ENCODE peak calls at places on chromosomes 7 and 10, in four cellular contexts. R, P, D and I are unnamed samples.

GRCh38 chr10:102804382-102804781 is 32.8 kb downstream of the CYP17A1 start:
- DNase-seq in R (no peak), P (no peak), D (no peak), I (no peak)

GRCh38 chr10:119360181-119360921 is 153.0 kb downstream of the GRK5 start:
- DNase-seq in R (no peak), D (no peak), P (no peak), I (no peak)

GRCh38 chr10:103394180-103394579 is 2.1 kb downstream of the ATP5MK start:
- DNase-seq in P (no peak), R (no peak), D (peak; percentile 4), I (no peak)

GRCh38 chr7:20991544-20991943 is 204.9 kb upstream of the SP8 start:
- DNase-seq in D (no peak), P (no peak), R (no peak), I (no peak)

GRCh38 chr7:151999337-152000090 is 26.0 kb upstream of the GALNT11 start:
- DNase-seq in P (no peak), R (no peak), D (peak; percentile 72), I (no peak)

GRCh38 chr7:55498142-55498541 is 74.2 kb downstream of the VOPP1 start:
- DNase-seq in P (no peak), D (no peak), R (no peak), I (no peak)

GRCh38 chr10:13891542-13892431 is 305.0 kb downstream of the PRPF18 start:
- DNase-seq in P (no peak), R (no peak), D (peak; percentile 34), I (no peak)

GRCh38 chr7:149292101-149292823 is 30.3 kb downstream of the ZNF783 start:
- DNase-seq in P (no peak), R (no peak), D (peak; percentile 7), I (no peak)

GRCh38 chr10:124524991-124525653 is 63.5 kb downstream of the LHPP start:
- DNase-seq in D (peak; percentile 33), R (no peak), P (no peak), I (no peak)

GRCh38 chr10:133310399-133310755 is 1.7 kb downstream of the ZNF511 start:
- DNase-seq in P (no peak), R (no peak), D (no peak), I (peak; percentile 61)

GRCh38 chr10:63466168-63466935 is 575 bp upstream of the JMJD1C start:
- DNase-seq in D (peak; percentile 71), R (peak; percentile 65), P (no peak), I (no peak)

GRCh38 chr7:74006451-74007259 is 21.3 kb upstream of the ELN start:
- DNase-seq in P (no peak), R (no peak), D (peak; percentile 62), I (peak; percentile 33)

GRCh38 chr7:29921404-29922010 is 68.1 kb downstream of the SCRN1 start:
- DNase-seq in D (peak; percentile 75), P (no peak), R (no peak), I (no peak)

GRCh38 chr10:130959752-130960195 is 351.7 kb downstream of the TCERG1L start:
- DNase-seq in P (no peak), R (no peak), D (no peak), I (no peak)

GRCh38 chr10:121088524-121088923 is 237.4 kb downstream of the WDR11 start:
- DNase-seq in R (no peak), P (no peak), D (peak; percentile 38), I (peak; percentile 44)

GRCh38 chr7:117323877-117324699 is 1.2 kb upstream of the WNT2 start:
- DNase-seq in R (peak; percentile 34), P (no peak), D (peak; percentile 70), I (no peak)

GRCh38 chr7:84364708-84365107 is 170.1 kb upstream of the SEMA3A start:
- DNase-seq in D (peak; percentile 6), R (no peak), P (no peak), I (no peak)

GRCh38 chr7:103773726-103774125 is 215.7 kb downstream of the RELN start:
- DNase-seq in D (no peak), R (no peak), P (no peak), I (no peak)

GRCh38 chr10:60536529-60537114 is 146.9 kb upstream of the ANK3 start:
- DNase-seq in P (no peak), D (peak; percentile 21), R (no peak), I (no peak)

GRCh38 chr10:119233821-119234220 is 26.4 kb downstream of the GRK5 start:
- DNase-seq in P (no peak), D (peak; percentile 67), R (no peak), I (no peak)

GRCh38 chr10:81814842-81815241 is 60.2 kb upstream of the NRG3 start:
- DNase-seq in R (no peak), P (no peak), D (no peak), I (no peak)
- H3K9me3 ChIP-seq in R (no peaks in the 10 kb centered on the region), P (peaks cover 1% of the 10 kb centered on the region), D (no peaks in the 10 kb centered on the region), I (peaks cover 23% of the 10 kb centered on the region)

GRCh38 chr7:87219545-87220025 is at the start of gene TMEM243:
- DNase-seq in P (peak; percentile 39), R (peak; percentile 77), D (peak; percentile 79), I (peak; percentile 93)
- H3K4me3 ChIP-seq in P (peak within 1 kb of the TSS; percentile 95), R (peak within 1 kb of the TSS; percentile 65), D (peak within 1 kb of the TSS; percentile 82), I (peak within 1 kb of the TSS; percentile 83)

DNA sequence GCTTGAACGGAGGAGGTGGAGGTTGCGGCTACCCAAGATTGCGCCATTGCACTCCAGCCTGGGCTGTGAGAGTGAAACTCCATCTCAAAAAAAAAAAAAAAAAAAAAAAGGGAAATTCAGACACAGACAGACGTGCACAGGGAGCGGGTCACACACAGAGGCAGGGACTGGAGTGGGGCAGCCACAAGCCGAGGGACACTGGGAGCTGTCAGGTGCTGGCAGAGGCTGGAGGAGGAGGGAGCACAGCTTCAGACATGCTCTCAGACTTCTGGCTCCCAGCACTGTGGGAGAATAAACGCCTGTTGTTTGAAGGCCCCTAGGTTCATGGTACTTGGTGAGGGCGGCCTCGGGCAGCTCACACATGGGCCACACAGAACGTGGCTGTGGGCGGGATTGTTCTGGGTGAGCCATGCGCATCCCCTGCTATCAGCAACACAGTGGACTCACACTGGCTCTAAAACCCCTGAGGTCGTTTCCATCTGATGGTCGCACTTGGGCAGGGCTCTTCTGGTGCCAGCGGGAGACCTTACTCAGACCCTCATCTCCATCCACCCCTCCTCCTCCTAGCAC is 375.9 kb downstream of the DNAJB6 start:
- DNase-seq in D (no peak), P (no peak), R (no peak), I (no peak)
- H3K9me3 ChIP-seq in D (no peaks in the 10 kb centered on the region), P (no peaks in the 10 kb centered on the region), R (peaks cover 5% of the 10 kb centered on the region), I (no peaks in the 10 kb centered on the region)

GRCh38 chr7:11817111-11817710 is 14.8 kb downstream of the THSD7A start:
- DNase-seq in P (no peak), D (peak; percentile 40), R (no peak), I (no peak)

GRCh38 chr7:11807000-11807399 is 25.0 kb downstream of the THSD7A start:
- DNase-seq in D (no peak), P (no peak), R (no peak), I (no peak)

GRCh38 chr7:11810043-11810625 is 21.9 kb downstream of the THSD7A start:
- DNase-seq in D (no peak), P (no peak), R (no peak), I (no peak)

DNA sequence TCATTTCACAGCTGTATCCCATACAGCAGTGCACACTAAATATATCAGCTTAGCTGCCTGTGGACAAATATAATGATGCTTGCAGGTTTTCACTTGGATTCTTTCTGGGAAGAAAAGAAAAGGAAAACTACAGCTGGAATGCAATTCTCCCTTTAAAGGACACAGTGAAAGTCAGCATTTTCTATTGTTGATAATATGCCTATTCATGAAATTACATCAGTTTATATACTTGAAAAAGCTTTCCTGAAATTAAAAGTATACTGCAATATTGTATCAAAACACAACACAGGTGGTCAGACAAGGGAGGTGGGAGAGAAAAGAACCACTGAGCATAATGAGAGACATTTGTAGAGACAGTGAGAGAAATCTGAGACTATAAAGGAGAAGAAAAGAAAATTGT is 20.3 kb downstream of the THSD7A start:
- DNase-seq in D (no peak), P (no peak), R (no peak), I (no peak)
- H3K4me3 ChIP-seq in D (no peak overlapping the region), P (no peak overlapping the region), R (no peak overlapping the region), I (no peak overlapping the region)

GRCh38 chr7:158460665-158461064 is 127.0 kb downstream of the PTPRN2 start:
- DNase-seq in P (no peak), R (no peak), D (no peak), I (no peak)
- H3K9me3 ChIP-seq in P (no peaks in the 10 kb centered on the region), R (no peaks in the 10 kb centered on the region), D (no peaks in the 10 kb centered on the region), I (no peaks in the 10 kb centered on the region)

GRCh38 chr7:45921381-45921698 is 268 bp upstream of the IGFBP3 start:
- DNase-seq in P (no peak), R (no peak), D (no peak), I (no peak)
- H3K4me3 ChIP-seq in P (peak overlapping the region; percentile 61), R (peak overlapping the region; percentile 64), D (peak overlapping the region; percentile 63), I (no peak overlapping the region)

GRCh38 chr10:101014230-101014884 is 14.7 kb downstream of the LZTS2 start:
- DNase-seq in P (no peak), R (peak; percentile 80), D (peak; percentile 68), I (peak; percentile 91)

GRCh38 chr10:101010329-101010728 is 10.7 kb downstream of the LZTS2 start:
- DNase-seq in P (no peak), R (no peak), D (no peak), I (no peak)

GRCh38 chr10:101012525-101013364 is 13.1 kb downstream of the LZTS2 start:
- DNase-seq in P (peak; percentile 73), R (peak; percentile 90), D (peak; percentile 94), I (peak; percentile 83)

GRCh38 chr10:101013365-101013825 is 13.8 kb downstream of the LZTS2 start:
- DNase-seq in R (no peak), P (no peak), D (no peak), I (no peak)

DNA sequence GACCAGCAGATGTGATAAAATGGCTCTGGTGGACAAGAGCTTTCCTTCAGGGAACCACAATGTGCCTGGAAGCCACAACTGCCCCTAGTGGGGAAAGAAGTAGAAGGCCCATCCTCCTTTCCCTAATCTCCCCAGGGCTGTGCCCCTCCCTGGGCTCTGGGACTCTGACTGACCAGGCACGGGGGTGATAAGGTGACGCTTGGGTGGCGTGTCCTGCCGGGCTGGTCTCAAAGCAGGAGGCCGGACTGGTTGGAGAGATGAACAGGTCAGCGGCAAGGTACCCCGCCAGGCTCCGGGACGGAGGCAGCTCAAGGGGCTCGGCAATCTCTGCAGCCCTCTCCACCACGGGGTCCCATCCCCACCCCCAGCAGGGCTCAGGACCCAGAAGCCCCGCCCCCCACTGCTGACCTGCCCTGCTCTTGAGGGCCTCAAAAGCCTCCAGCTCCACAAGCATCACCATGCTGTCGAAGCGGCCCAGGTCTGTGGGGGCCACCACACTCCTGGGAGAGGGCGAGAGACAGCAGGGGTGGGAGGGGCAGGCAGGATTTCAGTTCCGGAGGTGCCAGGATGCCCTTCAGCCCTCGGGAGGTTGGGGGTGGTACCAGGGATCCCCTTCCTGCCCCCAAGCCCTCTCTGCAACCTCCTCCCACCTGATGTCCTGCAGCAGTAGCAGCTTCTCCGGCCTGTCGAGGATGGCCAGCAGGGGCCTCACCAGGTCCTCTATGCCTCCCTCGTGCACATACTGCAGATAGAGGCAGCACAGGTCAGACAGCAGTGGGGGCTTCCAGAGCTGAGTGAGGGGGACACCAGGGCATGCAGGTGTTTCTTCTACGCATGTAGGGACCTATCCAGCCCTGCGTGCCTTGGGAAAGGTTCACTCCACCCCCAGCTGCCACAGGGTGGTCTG is 12.2 kb downstream of the LZTS2 start:
- DNase-seq in R (no peak), D (no peak), P (no peak), I (no peak)
- H3K9me3 ChIP-seq in R (no peaks in the 10 kb centered on the region), D (no peaks in the 10 kb centered on the region), P (no peaks in the 10 kb centered on the region), I (no peaks in the 10 kb centered on the region)

GRCh38 chr7:158951725-158952124 is 95.4 kb downstream of the DYNC2I1 start:
- DNase-seq in P (no peak), D (no peak), R (no peak), I (no peak)
- H3K4me3 ChIP-seq in P (no peak overlapping the region), D (no peak overlapping the region), R (no peak overlapping the region), I (no peak overlapping the region)